ENCODE peak calls at places on chromosomes 7 and 10, in four cellular contexts. C is WERI-Rb-1, L is tibial nerve, K is GM12865. M is an unnamed sample.

GRCh38 chr10:6049031-6049400 is 13.2 kb downstream of the IL2RA start:
- DNase-seq in C (no peak), K (no peak), L (no peak), M (no peak)

GRCh38 chr10:30855131-30855530 is 176.5 kb downstream of the ZNF438 start:
- DNase-seq in L (no peak), K (no peak), C (no peak), M (no peak)

GRCh38 chr7:51802698-51803097 is 486.1 kb upstream of the COBL start:
- DNase-seq in L (no peak), C (no peak), K (no peak), M (no peak)

GRCh38 chr7:44050915-44051560 is 6.5 kb downstream of the DBNL start:
- DNase-seq in C (no peak), K (no peak), L (no peak), M (no peak)

GRCh38 chr10:35425596-35425995 is 89.3 kb downstream of the CCNY start:
- DNase-seq in C (no peak), K (no peak), L (no peak), M (no peak)

GRCh38 chr7:129914536-129915272 is 38.1 kb downstream of the UBE2H start:
- DNase-seq in L (no peak), C (peak), K (no peak), M (no peak)

GRCh38 chr10:88064608-88065383 is 201.4 kb downstream of the PTEN start:
- DNase-seq in K (peak), C (no peak), L (peak), M (peak)

GRCh38 chr7:80916770-80917681 is 1.8 kb downstream of the SEMA3C start:
- DNase-seq in L (no peak), C (no peak), K (no peak), M (no peak)

GRCh38 chr7:129298268-129298893 is 73.6 kb downstream of the AHCYL2 start:
- DNase-seq in L (peak), K (peak), C (peak), M (peak)

GRCh38 chr7:157014635-157015555 is 4.4 kb upstream of the MNX1 start:
- DNase-seq in L (no peak), C (no peak), K (no peak), M (no peak)

GRCh38 chr7:121187676-121188075 is 141.1 kb upstream of the WNT16 start:
- DNase-seq in K (no peak), L (no peak), C (no peak), M (no peak)

GRCh38 chr10:80585812-80586211 is 48.1 kb downstream of the SH2D4B start:
- DNase-seq in L (no peak), C (no peak), K (no peak), M (no peak)

GRCh38 chr10:45278860-45279498 is 36.4 kb downstream of the OR13A1 start:
- DNase-seq in K (no peak), C (no peak), L (no peak), M (no peak)

GRCh38 chr7:67636363-67637355 is 640.0 kb downstream of the TYW1 start:
- DNase-seq in K (no peak), L (no peak), C (peak), M (no peak)

GRCh38 chr10:97785231-97785630 is 13.4 kb upstream of the SFRP5 start:
- DNase-seq in L (no peak), K (no peak), C (no peak), M (no peak)

GRCh38 chr7:29287366-29287765 is 92.8 kb downstream of the CHN2 start:
- DNase-seq in C (no peak), L (no peak), K (no peak), M (no peak)

GRCh38 chr10:35611750-35612149 is 6.6 kb downstream of the GJD4 start:
- DNase-seq in C (peak), K (no peak), L (no peak), M (no peak)

GRCh38 chr10:98170249-98171117 is 36.0 kb downstream of the R3HCC1L start:
- DNase-seq in C (peak), L (no peak), K (peak), M (peak)

GRCh38 chr10:28177944-28178637 is 124.8 kb downstream of the MPP7 start:
- DNase-seq in K (peak), C (no peak), L (no peak), M (no peak)

GRCh38 chr10:110861930-110862677 is 9.6 kb upstream of the PDCD4 start:
- DNase-seq in C (no peak), L (no peak), K (no peak), M (no peak)

GRCh38 chr7:104973909-104974415 is 40.0 kb upstream of the KMT2E start:
- DNase-seq in C (no peak), L (no peak), K (no peak), M (peak)

GRCh38 chr7:54904130-54904529 is 114.7 kb upstream of the EGFR start:
- DNase-seq in L (no peak), C (no peak), K (no peak), M (peak)

DNA sequence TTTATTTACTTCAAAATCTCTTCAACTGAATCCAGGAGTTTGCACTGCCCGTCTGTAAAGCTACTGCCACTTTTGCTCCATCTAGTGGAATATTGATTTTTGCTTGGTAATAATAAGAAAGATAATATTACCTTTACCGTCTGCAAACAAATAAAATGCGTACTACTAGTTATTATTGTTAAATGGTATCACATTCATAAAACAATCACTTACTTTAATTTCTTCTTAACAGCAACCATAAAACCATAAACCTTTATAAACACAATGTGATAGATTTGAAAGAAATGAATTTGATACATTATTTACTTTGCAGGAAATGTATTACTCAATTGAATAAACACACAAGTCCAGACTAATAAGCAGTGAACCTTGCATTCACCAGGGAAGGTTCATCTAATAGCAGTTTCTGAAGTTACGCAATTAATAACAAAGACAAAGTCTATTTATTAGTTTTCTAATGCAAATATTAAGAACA is 6.4 kb downstream of the AGMO start:
- DNase-seq in C (no peak), L (no peak), K (no peak), M (no peak)
- TF ChIP-seq CTCF in C (no peak), L (peak), K (no peak), M (peak)

GRCh38 chr7:100048680-100049079 is 894 bp upstream of the ZSCAN21 start:
- DNase-seq in C (no peak), L (no peak), K (no peak), M (no peak)
- H3K4me3 ChIP-seq in C (no peak), L (no peak), K (no peak), M (no peak)

GRCh38 chr10:13348216-13349017 is at the start of gene SEPHS1:
- DNase-seq in K (peak), C (peak), L (peak), M (peak)
- TF ChIP-seq CTCF in K (no peak), C (no peak), L (no peak), M (no peak)

DNA sequence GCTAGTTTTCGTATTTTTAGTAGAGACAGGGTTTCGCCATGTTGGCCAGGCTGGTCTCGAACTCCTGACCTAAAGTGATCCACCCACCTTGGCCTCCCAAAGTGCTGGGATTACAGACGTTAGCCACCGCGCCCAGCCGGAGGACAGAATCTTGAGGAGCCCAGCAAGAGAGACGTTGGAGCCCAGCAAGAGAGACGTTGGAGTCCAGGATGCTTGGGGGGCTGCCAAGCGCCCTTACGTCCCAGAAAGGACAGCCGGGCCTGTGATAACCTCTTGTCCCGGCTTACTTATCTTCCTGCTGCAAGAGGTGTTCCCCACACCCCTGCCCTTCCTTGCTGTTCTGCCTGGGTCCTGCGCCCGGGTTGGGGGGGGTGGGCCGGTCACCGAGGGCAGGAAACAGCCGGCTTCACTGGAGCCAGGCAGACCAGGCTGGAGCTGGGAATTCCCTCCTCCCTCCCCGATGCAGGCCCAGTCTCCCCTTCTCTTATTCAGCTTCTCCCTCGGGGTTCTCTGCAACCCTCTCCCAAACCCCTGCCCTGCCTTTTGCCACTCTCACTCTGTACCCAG is 1.9 kb upstream of the EPHB4 start:
- DNase-seq in K (no peak), C (no peak), L (no peak), M (no peak)
- H3K4me3 ChIP-seq in K (no peak), C (no peak), L (no peak), M (no peak)

M was measured in HFF-Myc.